ENCODE peak calls at places on chromosomes 1 and 21, in four cellular contexts. L is cardiac muscle cell, J is lower lobe of right lung, A is tibial nerve. M is an unnamed sample.
A peak's percentile ranks its signal among the peaks of the same experiment; 100 is the strongest.

GRCh38 chr21:45706299-45706698 is 62.8 kb downstream of the PCBP3 start:
- DNase-seq in L (no peak), J (no peak), A (no peak), M (no peak)

GRCh38 chr1:93328809-93329477 is 16.8 kb upstream of the DR1 start:
- DNase-seq in L (no peak), J (no peak), A (no peak), M (no peak)

GRCh38 chr1:114524933-114525332 is 13.9 kb upstream of the TRIM33 start:
- DNase-seq in L (no peak), J (no peak), A (no peak), M (peak; percentile 40)

GRCh38 chr1:212286437-212287131 is 1.4 kb downstream of the PPP2R5A start:
- DNase-seq in L (peak; percentile 28), J (no peak), A (peak; percentile 28), M (peak; percentile 40)

GRCh38 chr1:221567859-221568507 is 173.9 kb downstream of the DUSP10 start:
- DNase-seq in L (no peak), J (no peak), A (no peak), M (no peak)

GRCh38 chr21:31666445-31667010 is 7.0 kb downstream of the SOD1 start:
- DNase-seq in L (no peak), J (no peak), A (no peak), M (no peak)

GRCh38 chr1:223363856-223364684 is at the start of gene SUSD4:
- DNase-seq in L (peak; percentile 90), J (peak; percentile 74), A (no peak), M (no peak)

GRCh38 chr21:35428489-35428888 is 379.4 kb upstream of the RUNX1 start:
- DNase-seq in L (peak; percentile 69), J (peak; percentile 61), A (peak; percentile 28), M (no peak)

GRCh38 chr1:232509570-232509969 is 120.4 kb downstream of the SIPA1L2 start:
- DNase-seq in L (peak; percentile 80), J (no peak), A (no peak), M (no peak)

GRCh38 chr1:58231204-58231603 is 315.3 kb downstream of the OMA1 start:
- DNase-seq in L (no peak), J (no peak), A (no peak), M (no peak)

GRCh38 chr1:53367503-53368313 is 39.8 kb upstream of the LRP8 start:
- DNase-seq in L (peak; percentile 80), J (no peak), A (no peak), M (no peak)

GRCh38 chr21:37208056-37208705 is 59.0 kb downstream of the VPS26C start:
- DNase-seq in L (peak; percentile 42), J (peak; percentile 85), A (peak; percentile 15), M (no peak)

GRCh38 chr21:36854391-36854790 is 112.1 kb downstream of the HLCS start:
- DNase-seq in L (peak; percentile 79), J (no peak), A (no peak), M (peak; percentile 28)

GRCh38 chr1:172328266-172328665 is 92.2 kb upstream of the C1orf105 start:
- DNase-seq in L (no peak), J (no peak), A (no peak), M (no peak)

GRCh38 chr1:225809842-225810578 is at the start of gene EPHX1:
- DNase-seq in L (peak; percentile 91), J (peak; percentile 92), A (peak; percentile 84), M (peak; percentile 76)

GRCh38 chr1:94783342-94784264 is 36.6 kb upstream of the SLC44A3 start:
- DNase-seq in L (no peak), J (peak; percentile 86), A (peak; percentile 71), M (no peak)

GRCh38 chr1:208059328-208060017 is 148.5 kb upstream of the CD34 start:
- DNase-seq in L (peak; percentile 26), J (no peak), A (no peak), M (no peak)

GRCh38 chr21:43645414-43645891 is 13.8 kb downstream of the HSF2BP start:
- DNase-seq in L (peak; percentile 71), J (no peak), A (peak; percentile 67), M (peak; percentile 84)

GRCh38 chr1:186059311-186059710 is 315.7 kb downstream of the TPR start:
- DNase-seq in L (no peak), J (no peak), A (no peak), M (peak; percentile 97)

GRCh38 chr1:15923241-15923640 is 52.7 kb downstream of the ZBTB17 start:
- DNase-seq in L (no peak), J (no peak), A (no peak), M (peak; percentile 96)

GRCh38 chr1:168372857-168373520 is 92.3 kb downstream of the TBX19 start:
- DNase-seq in L (no peak), J (no peak), A (no peak), M (no peak)

GRCh38 chr1:181219938-181220337 is 131.4 kb downstream of the IER5 start:
- DNase-seq in L (no peak), J (no peak), A (no peak), M (peak; percentile 57)

GRCh38 chr1:234434706-234435105 is 44.3 kb downstream of the TARBP1 start:
- DNase-seq in L (no peak), J (no peak), A (no peak), M (no peak)
- H3K4me3 ChIP-seq in L (no peak overlapping the region), J (no peak overlapping the region), A (no peak overlapping the region), M (no peak overlapping the region)

DNA sequence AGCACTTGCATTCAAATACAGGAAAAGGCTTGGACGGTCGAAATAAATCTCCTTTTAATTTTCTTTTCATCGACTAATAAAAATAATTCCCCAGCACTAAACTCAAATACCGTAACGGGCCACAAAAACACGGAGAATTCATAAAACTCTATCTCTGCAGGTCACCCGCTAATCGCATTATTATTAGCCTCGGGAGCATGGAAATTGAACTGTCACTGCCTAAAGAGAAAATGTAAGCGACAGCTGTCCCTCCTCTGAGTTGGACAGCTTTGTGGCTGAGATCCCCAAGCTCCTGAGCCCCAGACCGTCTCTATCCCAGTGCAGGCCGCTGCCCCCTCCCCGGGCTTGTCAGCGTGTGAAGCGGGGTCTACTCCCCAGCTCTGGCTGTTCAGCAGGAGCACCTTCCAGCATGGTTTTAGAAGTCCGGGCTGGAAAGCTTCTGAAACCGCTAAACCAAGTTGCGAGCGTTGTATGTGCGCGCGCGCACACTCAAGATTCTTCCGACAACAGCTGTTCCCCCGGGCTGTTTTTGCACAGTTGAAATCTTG is 1.8 kb downstream of the TBX15 start:
- DNase-seq in L (no peak), J (no peak), A (no peak), M (no peak)
- TF ChIP-seq CTCF in L (no peak), J (no peak), A (no peak), M (no peak)

GRCh38 chr21:33959680-33960079 is 44.1 kb upstream of the ATP5PO start:
- DNase-seq in L (no peak), J (no peak), A (no peak), M (no peak)
- H3K4me3 ChIP-seq in L (no peak overlapping the region), J (no peak overlapping the region), A (no peak overlapping the region), M (no peak overlapping the region)

GRCh38 chr1:1305300-1306069 is 2.2 kb downstream of the ACAP3 start:
- DNase-seq in L (no peak), J (peak; percentile 66), A (peak; percentile 64), M (peak; percentile 76)
- TF ChIP-seq CTCF in L (peak; percentile 5), J (no peak), A (no peak), M (peak; percentile 28)

GRCh38 chr1:159011701-159012100 is 2.0 kb downstream of the IFI16 start:
- DNase-seq in L (no peak), J (no peak), A (no peak), M (no peak)
- H3K4me3 ChIP-seq in L (no peak overlapping the region), J (peak overlapping the region; percentile 69), A (peak overlapping the region; percentile 46), M (peak overlapping the region; percentile 64)

DNA sequence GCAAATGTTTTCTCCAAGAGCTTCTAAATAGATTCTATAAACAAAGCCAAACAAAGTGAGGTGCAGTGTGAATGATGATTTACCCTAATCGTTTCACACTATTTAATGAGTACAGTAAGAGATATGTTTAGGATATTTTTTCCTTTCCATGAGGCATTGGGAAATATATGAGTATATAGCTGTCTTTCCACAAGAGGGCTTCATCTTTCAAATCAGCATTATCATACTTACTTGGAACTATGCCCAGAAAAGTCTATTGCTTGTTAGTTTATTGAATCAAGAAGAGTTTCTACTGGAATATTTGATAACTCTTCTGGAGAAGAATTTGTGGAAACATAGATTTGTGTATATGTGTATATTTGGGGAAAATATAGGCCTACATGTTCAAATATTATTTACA is 277.1 kb upstream of the BRINP3 start:
- DNase-seq in L (no peak), J (no peak), A (no peak), M (peak; percentile 63)
- TF ChIP-seq CTCF in L (peak; percentile 16), J (no peak), A (no peak), M (no peak)

GRCh38 chr1:236144033-236144432 is 1.7 kb downstream of the GPR137B start:
- DNase-seq in L (no peak), J (no peak), A (no peak), M (no peak)
- H3K4me3 ChIP-seq in L (no peak overlapping the region), J (peak overlapping the region; percentile 70), A (peak overlapping the region; percentile 85), M (no peak overlapping the region)

GRCh38 chr1:65467536-65467935 is 47.1 kb downstream of the LEPR start:
- DNase-seq in L (peak; percentile 72), J (no peak), A (no peak), M (peak; percentile 86)
- TF ChIP-seq CTCF in L (no peak), J (no peak), A (no peak), M (peak; percentile 33)

GRCh38 chr1:10765304-10765703 is 31.1 kb downstream of the CASZ1 start:
- DNase-seq in L (no peak), J (no peak), A (no peak), M (peak; percentile 62)
- H3K4me3 ChIP-seq in L (no peak overlapping the region), J (no peak overlapping the region), A (no peak overlapping the region), M (no peak overlapping the region)